ENCODE peak calls at places on chromosomes 4 and X, in ten cellular contexts. One of them, this sample, is unnamed.

GRCh38 chr4:156718226-156718625 is 253.4 kb downstream of the PDGFC start:
- DNase-seq in upper lobe of left lung: no peak
- DNase-seq in fibroblast of pulmonary artery: peak; percentile 9
- DNase-seq in astrocyte: peak; percentile 10
- DNase-seq in coronary artery: no peak
- DNase-seq in stomach: no peak
- DNase-seq in cardiac muscle cell: peak; percentile 11
- DNase-seq in fibroblast of villous mesenchyme: peak; percentile 45
- DNase-seq in left lung: no peak
- DNase-seq in A673: no peak
- DNase-seq in this sample: peak; percentile 5

GRCh38 chr4:159685406-159686092 is 582.7 kb downstream of the RAPGEF2 start:
- DNase-seq in upper lobe of left lung: no peak
- DNase-seq in fibroblast of pulmonary artery: no peak
- DNase-seq in astrocyte: peak; percentile 37
- DNase-seq in coronary artery: no peak
- DNase-seq in stomach: no peak
- DNase-seq in cardiac muscle cell: peak; percentile 35
- DNase-seq in fibroblast of villous mesenchyme: no peak
- DNase-seq in left lung: no peak
- DNase-seq in A673: peak; percentile 88
- DNase-seq in this sample: no peak

GRCh38 chr4:52126946-52127345 is 75.8 kb downstream of the SPATA18 start:
- DNase-seq in upper lobe of left lung: no peak
- DNase-seq in fibroblast of pulmonary artery: peak; percentile 8
- DNase-seq in astrocyte: no peak
- DNase-seq in coronary artery: no peak
- DNase-seq in stomach: no peak
- DNase-seq in cardiac muscle cell: no peak
- DNase-seq in fibroblast of villous mesenchyme: no peak
- DNase-seq in left lung: no peak
- DNase-seq in A673: peak; percentile 51
- DNase-seq in this sample: peak; percentile 23

GRCh38 chrX:40106677-40107290 is 9.0 kb upstream of the BCOR start:
- DNase-seq in upper lobe of left lung: no peak
- DNase-seq in fibroblast of pulmonary artery: no peak
- DNase-seq in astrocyte: no peak
- DNase-seq in coronary artery: no peak
- DNase-seq in stomach: no peak
- DNase-seq in cardiac muscle cell: no peak
- DNase-seq in fibroblast of villous mesenchyme: no peak
- DNase-seq in left lung: no peak
- DNase-seq in A673: no peak
- DNase-seq in this sample: no peak

GRCh38 chr4:155973639-155974475 is 20.2 kb upstream of the CTSO start:
- DNase-seq in upper lobe of left lung: no peak
- DNase-seq in fibroblast of pulmonary artery: peak; percentile 29
- DNase-seq in astrocyte: peak; percentile 70
- DNase-seq in coronary artery: no peak
- DNase-seq in stomach: no peak
- DNase-seq in cardiac muscle cell: peak; percentile 39
- DNase-seq in fibroblast of villous mesenchyme: peak; percentile 29
- DNase-seq in left lung: no peak
- DNase-seq in A673: peak; percentile 54
- DNase-seq in this sample: peak; percentile 47

GRCh38 chr4:54232151-54232688 is 3.1 kb downstream of the PDGFRA start:
- DNase-seq in upper lobe of left lung: peak; percentile 61
- DNase-seq in fibroblast of pulmonary artery: no peak
- DNase-seq in astrocyte: peak; percentile 21
- DNase-seq in coronary artery: no peak
- DNase-seq in stomach: no peak
- DNase-seq in cardiac muscle cell: peak; percentile 21
- DNase-seq in fibroblast of villous mesenchyme: no peak
- DNase-seq in left lung: no peak
- DNase-seq in A673: no peak
- DNase-seq in this sample: peak; percentile 18

GRCh38 chrX:41822917-41823316 is 98.9 kb downstream of the GPR82 start:
- DNase-seq in upper lobe of left lung: no peak
- DNase-seq in fibroblast of pulmonary artery: no peak
- DNase-seq in astrocyte: no peak
- DNase-seq in coronary artery: no peak
- DNase-seq in stomach: no peak
- DNase-seq in cardiac muscle cell: peak; percentile 1
- DNase-seq in fibroblast of villous mesenchyme: no peak
- DNase-seq in left lung: no peak
- DNase-seq in A673: no peak
- DNase-seq in this sample: no peak

GRCh38 chr4:111879539-111879938 is 265.7 kb upstream of the FAM241A start:
- DNase-seq in upper lobe of left lung: no peak
- DNase-seq in fibroblast of pulmonary artery: no peak
- DNase-seq in astrocyte: no peak
- DNase-seq in coronary artery: no peak
- DNase-seq in stomach: no peak
- DNase-seq in cardiac muscle cell: no peak
- DNase-seq in fibroblast of villous mesenchyme: no peak
- DNase-seq in left lung: no peak
- DNase-seq in A673: no peak
- DNase-seq in this sample: no peak

GRCh38 chr4:20418865-20419451 is 167.3 kb downstream of the SLIT2 start:
- DNase-seq in upper lobe of left lung: no peak
- DNase-seq in fibroblast of pulmonary artery: peak; percentile 88
- DNase-seq in astrocyte: peak; percentile 60
- DNase-seq in coronary artery: no peak
- DNase-seq in stomach: no peak
- DNase-seq in cardiac muscle cell: peak; percentile 84
- DNase-seq in fibroblast of villous mesenchyme: peak; percentile 78
- DNase-seq in left lung: no peak
- DNase-seq in A673: peak; percentile 75
- DNase-seq in this sample: peak; percentile 82

GRCh38 chr4:17722361-17722710 is 59.1 kb downstream of the FAM184B start:
- DNase-seq in upper lobe of left lung: no peak
- DNase-seq in fibroblast of pulmonary artery: no peak
- DNase-seq in astrocyte: no peak
- DNase-seq in coronary artery: no peak
- DNase-seq in stomach: no peak
- DNase-seq in cardiac muscle cell: no peak
- DNase-seq in fibroblast of villous mesenchyme: no peak
- DNase-seq in left lung: no peak
- DNase-seq in A673: no peak
- DNase-seq in this sample: no peak

GRCh38 chr4:18464160-18464559 is 442.6 kb upstream of the LCORL start:
- DNase-seq in upper lobe of left lung: no peak
- DNase-seq in fibroblast of pulmonary artery: no peak
- DNase-seq in astrocyte: no peak
- DNase-seq in coronary artery: no peak
- DNase-seq in stomach: no peak
- DNase-seq in cardiac muscle cell: no peak
- DNase-seq in fibroblast of villous mesenchyme: no peak
- DNase-seq in left lung: no peak
- DNase-seq in A673: no peak
- DNase-seq in this sample: no peak

GRCh38 chr4:141636771-141637460 is 533 bp downstream of the IL15 start:
- DNase-seq in upper lobe of left lung: peak; percentile 90
- DNase-seq in fibroblast of pulmonary artery: peak; percentile 51
- DNase-seq in astrocyte: peak; percentile 58
- DNase-seq in coronary artery: peak; percentile 78
- DNase-seq in stomach: peak; percentile 58
- DNase-seq in cardiac muscle cell: peak; percentile 57
- DNase-seq in fibroblast of villous mesenchyme: peak; percentile 72
- DNase-seq in left lung: peak; percentile 88
- DNase-seq in A673: peak; percentile 32
- DNase-seq in this sample: peak; percentile 67

GRCh38 chr4:98556451-98556850 is 102.0 kb downstream of the TSPAN5 start:
- DNase-seq in upper lobe of left lung: no peak
- DNase-seq in fibroblast of pulmonary artery: no peak
- DNase-seq in astrocyte: no peak
- DNase-seq in coronary artery: no peak
- DNase-seq in stomach: no peak
- DNase-seq in cardiac muscle cell: peak; percentile 13
- DNase-seq in fibroblast of villous mesenchyme: no peak
- DNase-seq in left lung: no peak
- DNase-seq in A673: no peak
- DNase-seq in this sample: peak; percentile 43

GRCh38 chrX:120794525-120794975 is 81.1 kb downstream of the CT47B1 start:
- DNase-seq in upper lobe of left lung: no peak
- DNase-seq in fibroblast of pulmonary artery: peak; percentile 63
- DNase-seq in astrocyte: peak; percentile 53
- DNase-seq in coronary artery: no peak
- DNase-seq in stomach: no peak
- DNase-seq in cardiac muscle cell: peak; percentile 63
- DNase-seq in fibroblast of villous mesenchyme: no peak
- DNase-seq in left lung: no peak
- DNase-seq in A673: no peak
- DNase-seq in this sample: no peak

GRCh38 chr4:177239878-177240277 is 69.8 kb upstream of the NEIL3 start:
- DNase-seq in upper lobe of left lung: no peak
- DNase-seq in fibroblast of pulmonary artery: no peak
- DNase-seq in astrocyte: no peak
- DNase-seq in coronary artery: no peak
- DNase-seq in stomach: no peak
- DNase-seq in cardiac muscle cell: no peak
- DNase-seq in fibroblast of villous mesenchyme: no peak
- DNase-seq in left lung: no peak
- DNase-seq in A673: no peak
- DNase-seq in this sample: no peak
- TF ChIP-seq CTCF in upper lobe of left lung: no peak
- TF ChIP-seq CTCF in fibroblast of pulmonary artery: no peak
- TF ChIP-seq CTCF in astrocyte: no peak
- TF ChIP-seq CTCF in coronary artery: no peak
- TF ChIP-seq CTCF in stomach: no peak
- TF ChIP-seq CTCF in cardiac muscle cell: peak; percentile 12
- TF ChIP-seq CTCF in fibroblast of villous mesenchyme: no peak
- TF ChIP-seq CTCF in left lung: no peak
- TF ChIP-seq CTCF in A673: no peak
- TF ChIP-seq CTCF in this sample: no peak

GRCh38 chr4:42605264-42605663 is 51.6 kb downstream of the ATP8A1 start:
- DNase-seq in upper lobe of left lung: no peak
- DNase-seq in fibroblast of pulmonary artery: no peak
- DNase-seq in astrocyte: no peak
- DNase-seq in coronary artery: no peak
- DNase-seq in stomach: no peak
- DNase-seq in cardiac muscle cell: no peak
- DNase-seq in fibroblast of villous mesenchyme: no peak
- DNase-seq in left lung: no peak
- DNase-seq in A673: no peak
- DNase-seq in this sample: no peak
- H3K4me3 ChIP-seq in upper lobe of left lung: no peak overlapping the region
- H3K4me3 ChIP-seq in fibroblast of pulmonary artery: no peak overlapping the region
- H3K4me3 ChIP-seq in astrocyte: no peak overlapping the region
- H3K4me3 ChIP-seq in coronary artery: no peak overlapping the region
- H3K4me3 ChIP-seq in stomach: no peak overlapping the region
- H3K4me3 ChIP-seq in cardiac muscle cell: no peak overlapping the region
- H3K4me3 ChIP-seq in fibroblast of villous mesenchyme: no peak overlapping the region
- H3K4me3 ChIP-seq in left lung: no peak overlapping the region
- H3K4me3 ChIP-seq in A673: no peak overlapping the region
- H3K4me3 ChIP-seq in this sample: no peak overlapping the region

GRCh38 chr4:185015108-185015507 is 3.2 kb upstream of the HELT start:
- DNase-seq in upper lobe of left lung: no peak
- DNase-seq in fibroblast of pulmonary artery: peak; percentile 18
- DNase-seq in astrocyte: no peak
- DNase-seq in coronary artery: no peak
- DNase-seq in stomach: no peak
- DNase-seq in cardiac muscle cell: peak; percentile 20
- DNase-seq in fibroblast of villous mesenchyme: no peak
- DNase-seq in left lung: no peak
- DNase-seq in A673: no peak
- DNase-seq in this sample: no peak

GRCh38 chr4:185016946-185017797 is 1.1 kb upstream of the HELT start:
- DNase-seq in upper lobe of left lung: no peak
- DNase-seq in fibroblast of pulmonary artery: peak; percentile 20
- DNase-seq in astrocyte: no peak
- DNase-seq in coronary artery: no peak
- DNase-seq in stomach: no peak
- DNase-seq in cardiac muscle cell: peak; percentile 25
- DNase-seq in fibroblast of villous mesenchyme: peak; percentile 18
- DNase-seq in left lung: no peak
- DNase-seq in A673: no peak
- DNase-seq in this sample: peak; percentile 9

GRCh38 chr4:185016101-185016940 is 2.0 kb upstream of the HELT start:
- DNase-seq in upper lobe of left lung: peak; percentile 49
- DNase-seq in fibroblast of pulmonary artery: no peak
- DNase-seq in astrocyte: no peak
- DNase-seq in coronary artery: no peak
- DNase-seq in stomach: no peak
- DNase-seq in cardiac muscle cell: no peak
- DNase-seq in fibroblast of villous mesenchyme: no peak
- DNase-seq in left lung: no peak
- DNase-seq in A673: no peak
- DNase-seq in this sample: no peak

GRCh38 chr4:185013715-185014114 is 4.6 kb upstream of the HELT start:
- DNase-seq in upper lobe of left lung: no peak
- DNase-seq in fibroblast of pulmonary artery: no peak
- DNase-seq in astrocyte: no peak
- DNase-seq in coronary artery: no peak
- DNase-seq in stomach: no peak
- DNase-seq in cardiac muscle cell: no peak
- DNase-seq in fibroblast of villous mesenchyme: no peak
- DNase-seq in left lung: no peak
- DNase-seq in A673: no peak
- DNase-seq in this sample: no peak

DNA sequence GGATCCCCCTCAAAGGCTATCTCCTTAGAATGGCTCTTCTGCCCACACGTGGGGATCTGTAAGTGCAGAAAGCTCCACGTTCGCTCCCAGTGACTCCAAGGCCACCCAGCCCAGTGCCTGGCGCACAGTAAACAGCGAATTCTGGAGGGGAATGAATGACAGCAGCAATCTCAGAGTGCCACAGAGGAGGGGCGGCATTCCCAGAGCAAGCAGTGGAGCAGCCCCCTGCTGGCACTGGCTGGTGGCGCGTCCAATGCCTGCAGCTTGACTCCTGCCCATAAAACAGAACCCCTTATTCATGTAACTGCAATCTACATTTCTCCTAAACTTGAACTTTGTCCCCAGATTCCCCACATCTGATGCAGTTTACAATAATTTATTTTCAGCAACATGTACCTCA is 6.9 kb upstream of the HELT start:
- DNase-seq in upper lobe of left lung: peak; percentile 70
- DNase-seq in fibroblast of pulmonary artery: no peak
- DNase-seq in astrocyte: no peak
- DNase-seq in coronary artery: no peak
- DNase-seq in stomach: no peak
- DNase-seq in cardiac muscle cell: no peak
- DNase-seq in fibroblast of villous mesenchyme: no peak
- DNase-seq in left lung: no peak
- DNase-seq in A673: peak; percentile 45
- DNase-seq in this sample: no peak
- TF ChIP-seq CTCF in upper lobe of left lung: no peak
- TF ChIP-seq CTCF in fibroblast of pulmonary artery: peak; percentile 49
- TF ChIP-seq CTCF in astrocyte: peak; percentile 31
- TF ChIP-seq CTCF in coronary artery: no peak
- TF ChIP-seq CTCF in stomach: no peak
- TF ChIP-seq CTCF in cardiac muscle cell: peak; percentile 63
- TF ChIP-seq CTCF in fibroblast of villous mesenchyme: peak; percentile 58
- TF ChIP-seq CTCF in left lung: no peak
- TF ChIP-seq CTCF in A673: peak; percentile 64
- TF ChIP-seq CTCF in this sample: peak; percentile 34

DNA sequence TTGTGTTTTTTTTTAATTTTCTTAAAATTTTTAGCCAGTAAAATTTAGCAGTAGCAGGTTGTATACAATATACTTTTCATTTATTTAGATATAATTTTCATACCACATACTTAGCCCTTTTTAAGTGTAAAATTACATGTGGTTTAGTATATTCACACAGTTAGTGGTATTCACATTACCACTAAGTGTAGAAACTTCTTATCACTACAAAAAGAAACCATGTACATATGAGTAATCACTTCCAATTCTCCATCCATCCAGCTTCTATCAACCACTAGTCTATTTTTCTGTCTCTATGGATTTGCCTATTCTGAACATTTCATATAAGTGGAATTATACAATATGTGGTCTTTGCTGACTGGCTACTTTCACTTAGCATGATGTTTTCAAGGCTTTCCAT is 109.0 kb downstream of the ZC4H2 start:
- DNase-seq in upper lobe of left lung: no peak
- DNase-seq in fibroblast of pulmonary artery: no peak
- DNase-seq in astrocyte: no peak
- DNase-seq in coronary artery: no peak
- DNase-seq in stomach: no peak
- DNase-seq in cardiac muscle cell: no peak
- DNase-seq in fibroblast of villous mesenchyme: no peak
- DNase-seq in left lung: no peak
- DNase-seq in A673: no peak
- DNase-seq in this sample: no peak
- H3K4me3 ChIP-seq in upper lobe of left lung: no peak overlapping the region
- H3K4me3 ChIP-seq in fibroblast of pulmonary artery: no peak overlapping the region
- H3K4me3 ChIP-seq in astrocyte: no peak overlapping the region
- H3K4me3 ChIP-seq in coronary artery: no peak overlapping the region
- H3K4me3 ChIP-seq in stomach: no peak overlapping the region
- H3K4me3 ChIP-seq in cardiac muscle cell: no peak overlapping the region
- H3K4me3 ChIP-seq in fibroblast of villous mesenchyme: no peak overlapping the region
- H3K4me3 ChIP-seq in left lung: no peak overlapping the region
- H3K4me3 ChIP-seq in A673: no peak overlapping the region
- H3K4me3 ChIP-seq in this sample: no peak overlapping the region

This sample was measured in AG10803.